ENCODE peak calls at places on chromosome 11, in five cellular contexts. X, M, N, F and C are unnamed samples.

GRCh38 chr11:17643506-17644405 is 75.6 kb upstream of the MYOD1 start:
- DNase-seq in N (no peak), X (no peak), F (no peak), M (peak; percentile 24), C (peak; percentile 3)

GRCh38 chr11:78349114-78349513 is 68.5 kb downstream of the GAB2 start:
- DNase-seq in F (no peak), N (no peak), M (no peak), X (no peak), C (no peak)

GRCh38 chr11:62015615-62016014 is 48.2 kb upstream of the FTH1 start:
- DNase-seq in F (no peak), N (no peak), M (no peak), X (no peak), C (no peak)

GRCh38 chr11:119368121-119369034 is 13.1 kb downstream of the USP2 start:
- DNase-seq in F (no peak), M (peak; percentile 54), X (no peak), N (peak; percentile 33), C (no peak)

GRCh38 chr11:18384157-18384641 is 10.2 kb upstream of the LDHA start:
- DNase-seq in F (peak; percentile 77), M (peak; percentile 74), X (peak; percentile 9), N (peak; percentile 92), C (no peak)

GRCh38 chr11:43393765-43394355 is 35.1 kb downstream of the TTC17 start:
- DNase-seq in M (no peak), X (no peak), F (no peak), N (peak; percentile 63), C (no peak)

GRCh38 chr11:45456686-45457085 is 170.5 kb upstream of the SYT13 start:
- DNase-seq in N (no peak), X (no peak), M (no peak), F (no peak), C (no peak)

GRCh38 chr11:100774859-100775258 is 87.8 kb downstream of the ARHGAP42 start:
- DNase-seq in X (no peak), N (no peak), M (no peak), F (no peak), C (no peak)

GRCh38 chr11:81342956-81343355 is 1390.7 kb downstream of the FAM181B start:
- DNase-seq in N (no peak), F (no peak), X (no peak), M (no peak), C (no peak)

GRCh38 chr11:85961930-85962363 is 106.8 kb downstream of the CCDC83 start:
- DNase-seq in N (peak; percentile 82), F (no peak), X (no peak), M (no peak), C (no peak)

GRCh38 chr11:76216536-76217326 is 10.4 kb upstream of the WNT11 start:
- DNase-seq in X (no peak), N (no peak), M (no peak), F (no peak), C (no peak)

GRCh38 chr11:12353534-12353933 is 23.8 kb upstream of the PARVA start:
- DNase-seq in N (no peak), X (no peak), M (no peak), F (no peak), C (no peak)

GRCh38 chr11:122045181-122045586 is 70.8 kb downstream of the BLID start:
- DNase-seq in X (no peak), F (no peak), N (peak; percentile 64), M (no peak), C (no peak)

GRCh38 chr11:126945319-126945718 is 55.3 kb downstream of the KIRREL3 start:
- DNase-seq in F (no peak), N (no peak), M (no peak), X (no peak), C (no peak)

GRCh38 chr11:128208329-128209220 is 378.8 kb downstream of the ETS1 start:
- DNase-seq in N (peak; percentile 92), M (no peak), F (peak; percentile 5), X (no peak), C (no peak)

GRCh38 chr11:126194121-126194543 is 17.3 kb downstream of the RPUSD4 start:
- DNase-seq in F (peak; percentile 28), N (peak; percentile 74), X (peak; percentile 24), M (peak; percentile 82), C (no peak)

GRCh38 chr11:127461575-127462344 is 461.2 kb upstream of the KIRREL3 start:
- DNase-seq in N (no peak), M (peak; percentile 71), X (no peak), F (no peak), C (no peak)

GRCh38 chr11:65810046-65810868 is 23.4 kb downstream of the OVOL1 start:
- DNase-seq in N (no peak), M (no peak), F (no peak), X (no peak), C (no peak)

GRCh38 chr11:128472128-128473110 is 114.9 kb downstream of the ETS1 start:
- DNase-seq in M (no peak), N (peak; percentile 74), X (peak; percentile 32), F (no peak), C (peak; percentile 64)

DNA sequence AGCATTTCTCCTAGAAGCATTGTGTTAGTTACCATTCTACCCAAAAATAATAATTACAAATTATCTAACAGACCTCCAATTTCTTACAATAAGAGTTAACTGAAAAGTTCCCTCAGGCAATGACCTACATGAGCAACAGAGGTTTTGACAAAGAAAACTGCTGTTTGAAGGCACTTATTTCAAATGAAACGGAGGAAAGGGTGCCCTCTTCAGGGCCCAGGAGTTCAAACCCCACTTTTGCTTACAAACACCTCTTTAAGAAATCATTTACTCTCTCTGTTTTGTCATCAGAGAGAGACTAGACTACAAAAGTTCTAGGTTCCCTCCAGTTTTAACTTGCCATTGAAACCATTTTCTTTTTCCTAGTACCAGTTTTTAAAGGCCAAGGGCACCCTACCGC is 56.7 kb downstream of the AMBRA1 start:
- DNase-seq in M (no peak), F (no peak), N (peak; percentile 34), X (no peak), C (no peak)
- TF ChIP-seq CTCF in M (peak; percentile 20), F (no peak), N (peak; percentile 31), X (no peak), C (no peak)

DNA sequence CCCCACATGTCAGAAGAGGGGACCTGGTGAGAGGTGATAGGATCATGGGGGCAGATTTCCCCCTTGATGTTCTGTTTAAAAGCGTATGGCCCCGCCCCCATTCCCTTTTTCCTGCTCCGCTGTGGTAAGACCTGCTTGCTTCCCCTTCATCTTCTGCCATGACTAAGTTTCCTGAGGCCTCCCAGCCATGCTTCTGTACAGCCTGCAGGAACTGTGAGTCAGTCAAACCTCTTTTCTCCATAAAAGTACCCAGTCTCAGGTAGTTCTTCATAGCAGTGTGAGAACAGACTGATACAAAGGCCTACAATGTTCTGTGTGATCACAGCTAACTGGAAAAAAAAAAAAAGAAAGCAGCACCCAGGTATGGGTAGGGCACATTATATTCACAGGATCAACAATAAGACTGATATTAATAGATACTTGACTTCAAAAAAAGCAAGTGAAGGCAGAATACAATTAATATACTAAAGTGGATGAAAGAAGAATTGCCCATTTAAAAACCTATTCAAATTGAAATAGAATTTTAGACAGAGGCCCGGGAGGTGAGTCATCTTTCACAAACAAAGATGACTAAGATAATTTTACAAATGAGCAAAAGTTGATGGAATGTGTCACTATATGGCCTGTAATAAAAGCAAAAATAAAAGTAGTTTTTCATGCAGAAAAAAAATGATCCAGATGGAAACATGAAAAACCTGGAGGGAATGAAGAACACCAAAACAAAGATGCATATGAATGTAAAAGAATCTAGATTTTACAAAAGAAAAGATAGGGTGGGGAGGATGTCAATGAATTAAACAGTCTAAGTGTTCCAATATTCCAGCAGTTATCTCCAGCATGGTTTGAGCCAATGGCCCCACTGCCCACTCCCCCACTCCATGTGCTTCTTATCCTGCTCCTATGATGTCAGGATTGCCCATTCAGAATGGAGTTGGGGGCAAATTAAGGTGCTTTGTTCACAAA is 1.6 kb upstream of the OR52K1 start:
- DNase-seq in N (peak; percentile 14), F (no peak), M (no peak), X (no peak), C (no peak)
- TF ChIP-seq CTCF in N (no peak), F (no peak), M (no peak), X (no peak), C (no peak)

GRCh38 chr11:34359548-34359891 is 1.7 kb upstream of the ABTB2 start:
- DNase-seq in F (no peak), N (no peak), X (no peak), M (peak; percentile 49), C (no peak)
- TF ChIP-seq CTCF in F (peak; percentile 2), N (no peak), X (peak; percentile 72), M (no peak), C (peak; percentile 20)

GRCh38 chr11:96235725-96236124 is 107.3 kb downstream of the MAML2 start:
- DNase-seq in N (peak; percentile 47), F (no peak), M (no peak), X (no peak), C (no peak)
- TF ChIP-seq CTCF in N (no peak), F (no peak), M (no peak), X (no peak), C (no peak)

DNA sequence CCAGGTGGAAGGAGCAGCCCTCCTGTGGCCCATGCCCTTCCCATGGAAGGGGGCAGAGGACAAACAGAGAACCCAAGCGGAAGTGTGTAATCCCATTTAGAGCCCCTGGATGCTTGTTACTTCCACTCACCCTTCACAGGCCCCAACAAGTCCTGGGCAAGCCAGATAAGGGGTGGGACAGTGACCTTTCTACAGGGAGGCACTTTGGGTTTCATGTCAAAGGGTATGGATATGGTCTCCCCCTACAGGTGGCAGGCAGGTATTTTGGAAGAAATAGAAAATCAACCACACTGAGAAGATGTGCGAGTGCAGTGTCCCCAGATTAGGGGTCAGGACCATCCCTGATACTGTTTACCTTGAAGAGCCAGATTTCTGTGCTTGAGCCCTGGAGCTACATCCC is 11.4 kb downstream of the MPEG1 start:
- DNase-seq in F (no peak), X (no peak), M (no peak), N (no peak), C (no peak)
- TF ChIP-seq CTCF in F (no peak), X (peak; percentile 12), M (no peak), N (peak; percentile 22), C (peak; percentile 22)